ENCODE peak calls at places on chromosomes 7 and 10, in seven cellular contexts. T is BE2C, X is HFFc6, V is GM12865, A is transverse colon, G is IMR-90, I is AG04449. Y is an unnamed sample.

GRCh38 chr10:132817701-132818211 is 31.8 kb upstream of the NKX6-2 start:
- DNase-seq in A (no peak), V (no peak), I (no peak), G (no peak), T (no peak), X (no peak), Y (no peak)

GRCh38 chr7:138001529-138002095 is at the start of gene CREB3L2:
- DNase-seq in T (peak), X (peak), V (peak), I (no peak), G (peak), A (peak), Y (peak)

GRCh38 chr7:75055830-75056431 is 17.7 kb downstream of the RCC1L start:
- DNase-seq in T (no peak), G (peak), V (no peak), X (no peak), I (no peak), A (no peak), Y (no peak)

GRCh38 chr7:110590415-110590814 is 500.5 kb upstream of the LRRN3 start:
- DNase-seq in X (no peak), G (no peak), T (no peak), V (peak), I (no peak), A (no peak), Y (no peak)

GRCh38 chr7:74356589-74357315 is 67.5 kb downstream of the CLIP2 start:
- DNase-seq in V (no peak), A (no peak), X (no peak), I (no peak), G (peak), T (no peak), Y (no peak)

GRCh38 chr10:88316292-88316861 is 266.7 kb downstream of the RNLS start:
- DNase-seq in A (no peak), T (no peak), I (no peak), V (no peak), G (no peak), X (no peak), Y (no peak)

GRCh38 chr7:72546586-72546985 is 134.4 kb upstream of the CALN1 start:
- DNase-seq in T (no peak), X (no peak), A (no peak), I (no peak), V (peak), G (no peak), Y (no peak)

GRCh38 chr7:54968018-54968417 is 50.8 kb upstream of the EGFR start:
- DNase-seq in T (no peak), A (no peak), X (no peak), G (no peak), V (no peak), I (no peak), Y (no peak)

GRCh38 chr7:120941856-120942255 is 8.7 kb upstream of the ING3 start:
- DNase-seq in G (no peak), T (no peak), A (no peak), X (no peak), V (no peak), I (no peak), Y (no peak)

GRCh38 chr7:25256424-25256823 is 28.1 kb upstream of the NPVF start:
- DNase-seq in T (no peak), I (no peak), X (no peak), G (no peak), A (no peak), V (no peak), Y (no peak)

GRCh38 chr10:10881132-10881813 is 136.4 kb upstream of the CELF2 start:
- DNase-seq in A (no peak), G (no peak), I (no peak), T (no peak), X (no peak), V (no peak), Y (no peak)

GRCh38 chr10:6878067-6878412 is 298.0 kb upstream of the PRKCQ start:
- DNase-seq in X (no peak), V (no peak), A (no peak), T (no peak), I (no peak), G (no peak), Y (no peak)

GRCh38 chr7:131110294-131111080 is 217.2 kb upstream of the MKLN1 start:
- DNase-seq in I (no peak), V (peak), X (peak), T (no peak), G (peak), A (peak), Y (no peak)

GRCh38 chr10:96984512-96985225 is 152.6 kb downstream of the LCOR start:
- DNase-seq in I (no peak), A (no peak), X (no peak), V (no peak), T (no peak), G (no peak), Y (no peak)

GRCh38 chr10:68154211-68154497 is 44.9 kb downstream of the MYPN start:
- DNase-seq in I (no peak), V (no peak), X (no peak), T (peak), A (no peak), G (peak), Y (no peak)

GRCh38 chr7:50652400-50653115 is 87.4 kb upstream of the DDC start:
- DNase-seq in A (no peak), I (no peak), V (no peak), X (no peak), G (no peak), T (no peak), Y (no peak)

GRCh38 chr7:24879281-24879680 is 100.7 kb downstream of the OSBPL3 start:
- DNase-seq in I (no peak), A (no peak), X (no peak), G (no peak), T (no peak), V (no peak), Y (no peak)

GRCh38 chr10:98055875-98056516 is 25.6 kb upstream of the CRTAC1 start:
- DNase-seq in V (peak), T (no peak), G (peak), X (no peak), I (no peak), A (no peak), Y (peak)

GRCh38 chr10:128463991-128464755 is 337.9 kb upstream of the MKI67 start:
- DNase-seq in V (peak), X (no peak), A (peak), T (no peak), G (peak), I (peak), Y (peak)

GRCh38 chr7:93205046-93205445 is 21.2 kb downstream of the HEPACAM2 start:
- DNase-seq in G (no peak), I (no peak), T (no peak), A (no peak), V (no peak), X (no peak), Y (no peak)

GRCh38 chr10:59587083-59587755 is 122.4 kb downstream of the SLC16A9 start:
- DNase-seq in X (no peak), G (no peak), I (no peak), V (no peak), A (peak), T (no peak), Y (no peak)

GRCh38 chr7:24503511-24503910 is 69.7 kb upstream of the PALS2 start:
- DNase-seq in V (no peak), T (no peak), I (no peak), A (no peak), X (no peak), G (no peak), Y (no peak)

GRCh38 chr10:34029455-34029854 is 695.0 kb upstream of the NRP1 start:
- DNase-seq in G (no peak), I (no peak), A (no peak), X (no peak), V (no peak), T (no peak), Y (no peak)

GRCh38 chr10:121084675-121085070 is 233.5 kb downstream of the WDR11 start:
- DNase-seq in A (no peak), V (no peak), G (no peak), T (no peak), I (no peak), X (no peak), Y (no peak)

GRCh38 chr7:18414885-18415284 is 80.7 kb upstream of the HDAC9 start:
- DNase-seq in A (no peak), V (no peak), X (no peak), G (no peak), T (no peak), I (no peak), Y (no peak)

GRCh38 chr10:125823663-125824251 is 411 bp downstream of the BCCIP start:
- DNase-seq in I (no peak), G (peak), X (no peak), A (no peak), V (peak), T (no peak), Y (no peak)

GRCh38 chr7:134885967-134886352 is 100.3 kb upstream of the AGBL3 start:
- DNase-seq in V (no peak), A (no peak), X (peak), I (no peak), T (no peak), G (peak), Y (no peak)

GRCh38 chr10:62413048-62413447 is 38.9 kb downstream of the ZNF365 start:
- DNase-seq in X (no peak), V (no peak), A (no peak), I (no peak), T (no peak), G (no peak), Y (no peak)

GRCh38 chr10:31426425-31426824 is 107.4 kb downstream of the ZEB1 start:
- DNase-seq in V (no peak), A (no peak), I (peak), G (peak), X (peak), T (no peak), Y (no peak)

DNA sequence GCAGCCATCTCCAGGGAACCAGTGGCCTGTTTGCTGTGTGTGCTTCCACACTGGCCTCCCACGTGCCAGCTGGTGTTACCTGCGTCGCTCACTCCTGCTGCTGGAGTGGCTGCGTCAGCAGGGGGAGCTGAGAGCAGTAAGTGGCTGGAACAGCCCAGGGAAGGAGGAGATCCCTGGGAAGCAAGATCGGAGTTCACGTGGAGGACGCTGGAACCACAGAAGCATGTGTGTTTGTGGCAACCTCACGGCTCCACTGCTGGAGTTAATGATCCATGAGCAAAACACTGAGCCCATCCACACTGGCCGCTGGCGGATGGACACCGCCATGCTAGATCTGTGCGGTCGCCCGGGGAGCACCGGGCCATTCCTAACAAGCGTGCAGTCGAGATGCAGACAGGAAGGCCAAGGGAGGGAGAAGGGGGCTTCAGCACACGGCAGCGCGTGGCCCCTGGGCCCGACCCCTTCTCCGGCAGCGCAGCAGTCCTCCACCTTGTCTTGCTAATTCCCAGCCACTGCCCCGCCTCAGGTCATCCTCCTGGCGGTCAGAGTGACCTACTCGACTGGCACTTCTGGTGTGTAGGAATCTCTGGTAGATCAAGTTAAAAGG is 68.5 kb upstream of the EEPD1 start:
- DNase-seq in I (no peak), T (peak), X (no peak), A (peak), V (no peak), G (peak), Y (peak)
- TF ChIP-seq CTCF in I (peak), T (peak), X (peak), A (peak), V (no peak), G (peak), Y (peak)

GRCh38 chr7:104267701-104268368 is 60.0 kb upstream of the ORC5 start:
- DNase-seq in A (no peak), G (peak), X (peak), T (no peak), V (no peak), I (no peak), Y (no peak)
- TF ChIP-seq CTCF in A (peak), G (peak), X (peak), T (peak), V (peak), I (peak), Y (peak)

GRCh38 chr10:75019360-75019759 is 92.1 kb upstream of the SAMD8 start:
- DNase-seq in I (no peak), V (peak), A (no peak), G (peak), X (peak), T (no peak), Y (no peak)
- TF ChIP-seq CTCF in I (no peak), V (peak), A (no peak), G (peak), X (peak), T (peak), Y (no peak)

GRCh38 chr7:77349141-77349540 is 67.0 kb downstream of the GSAP start:
- DNase-seq in G (peak), A (no peak), T (no peak), V (no peak), X (no peak), I (no peak), Y (no peak)
- TF ChIP-seq CTCF in G (no peak), A (no peak), T (no peak), V (no peak), X (no peak), I (no peak), Y (no peak)

GRCh38 chr7:31175672-31176071 is 123.6 kb downstream of the ADCYAP1R1 start:
- DNase-seq in A (no peak), I (no peak), X (no peak), G (no peak), T (no peak), V (no peak), Y (no peak)
- TF ChIP-seq CTCF in A (no peak), I (no peak), X (no peak), G (no peak), T (peak), V (peak), Y (peak)

GRCh38 chr7:79502151-79502550 is 48.7 kb upstream of the MAGI2 start:
- DNase-seq in V (no peak), I (no peak), X (no peak), T (no peak), A (no peak), G (no peak), Y (no peak)
- TF ChIP-seq CTCF in V (no peak), I (no peak), X (peak), T (peak), A (no peak), G (no peak), Y (peak)

DNA sequence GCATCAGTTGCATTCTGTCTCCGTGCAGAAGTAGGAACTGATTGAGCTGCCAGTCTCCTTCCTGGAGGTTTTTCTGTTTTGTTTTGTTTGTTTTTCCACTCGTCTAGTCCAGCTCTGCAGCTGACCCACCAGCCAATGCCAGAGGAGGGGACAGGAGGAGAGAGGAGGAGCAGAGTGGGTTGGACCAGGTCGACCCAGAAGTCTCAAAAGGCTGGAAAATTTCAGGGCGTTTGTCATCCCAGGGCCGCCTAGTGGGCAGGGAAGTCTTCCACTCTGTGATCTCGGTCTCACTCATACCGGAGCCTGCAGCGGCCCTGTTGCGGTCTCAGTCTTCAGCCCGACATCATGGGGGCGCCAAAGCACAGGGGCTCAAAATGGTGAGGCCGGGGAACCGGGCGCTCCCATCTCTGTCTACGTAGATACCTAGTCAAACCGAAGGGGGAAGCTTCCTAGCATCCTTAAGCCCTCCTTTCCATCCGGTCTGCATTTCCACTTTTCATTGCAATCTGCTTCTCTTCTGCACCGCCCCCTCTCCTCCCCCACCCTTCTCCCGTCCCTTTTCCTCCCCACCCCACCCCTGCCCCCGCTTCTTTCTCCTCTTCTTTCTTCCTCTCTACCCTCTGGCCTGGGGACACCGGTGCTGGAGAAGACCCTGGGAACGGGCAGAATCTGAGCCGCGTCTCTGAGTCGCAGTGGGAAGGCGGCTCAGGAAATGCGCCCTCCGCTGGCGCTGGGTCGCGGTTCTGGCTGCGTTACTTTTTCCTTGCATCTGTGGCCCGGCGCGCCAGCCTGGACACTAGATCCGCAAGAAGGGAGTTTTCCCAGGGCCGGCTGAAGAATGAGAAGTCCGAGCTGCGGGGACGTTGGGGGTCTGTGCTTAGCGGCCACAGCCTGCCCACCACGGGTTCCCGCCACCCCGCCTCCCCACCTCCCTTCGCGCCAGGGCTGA is 16.2 kb upstream of the PAX2 start:
- DNase-seq in I (no peak), X (peak), T (peak), A (no peak), V (peak), G (peak), Y (no peak)
- TF ChIP-seq CTCF in I (peak), X (peak), T (peak), A (no peak), V (peak), G (peak), Y (peak)

GRCh38 chr7:13727279-13727678 is 262.2 kb downstream of the ETV1 start:
- DNase-seq in G (no peak), T (no peak), X (no peak), I (no peak), V (no peak), A (no peak), Y (no peak)

GRCh38 chr7:13724631-13725566 is 264.6 kb downstream of the ETV1 start:
- DNase-seq in I (no peak), X (no peak), V (no peak), T (no peak), G (no peak), A (no peak), Y (no peak)

GRCh38 chr7:13725591-13725990 is 263.9 kb downstream of the ETV1 start:
- DNase-seq in T (no peak), V (no peak), I (no peak), X (no peak), G (no peak), A (no peak), Y (no peak)
- TF ChIP-seq CTCF in T (no peak), V (no peak), I (no peak), X (peak), G (peak), A (no peak), Y (peak)

DNA sequence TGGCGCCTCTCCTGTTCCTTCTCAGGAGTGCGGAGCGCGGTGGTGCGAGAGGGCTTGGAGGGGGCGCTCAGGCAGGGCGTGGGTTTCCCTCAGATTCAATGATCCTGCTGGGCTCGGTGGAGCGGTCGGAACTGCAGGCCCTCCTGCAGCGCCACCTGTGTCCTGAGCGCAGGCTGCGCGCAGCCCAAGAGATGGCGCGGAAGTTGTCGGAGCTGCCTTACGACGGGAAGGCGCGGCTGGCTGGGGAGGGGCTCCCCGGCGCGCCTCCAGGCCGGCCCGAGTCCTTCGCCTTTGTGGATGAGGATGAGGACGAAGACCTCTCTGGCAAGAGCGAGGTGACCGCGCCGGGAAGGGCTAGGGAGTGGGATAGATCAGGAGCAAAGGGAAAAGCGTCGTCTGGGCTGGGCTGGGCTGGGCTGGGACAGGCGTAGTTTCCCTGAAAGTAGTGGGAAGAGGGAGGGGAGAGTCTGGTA is 17.0 kb downstream of the FAM131B start:
- DNase-seq in G (peak), T (peak), A (peak), I (no peak), V (peak), X (no peak), Y (peak)
- TF ChIP-seq CTCF in G (peak), T (peak), A (peak), I (peak), V (peak), X (peak), Y (peak)

GRCh38 chr10:82383350-82383749 is 508.4 kb downstream of the NRG3 start:
- DNase-seq in T (no peak), G (no peak), V (no peak), X (no peak), I (no peak), A (no peak), Y (no peak)

GRCh38 chr10:82378146-82378545 is 503.2 kb downstream of the NRG3 start:
- DNase-seq in T (peak), I (no peak), A (no peak), V (no peak), G (peak), X (no peak), Y (no peak)

GRCh38 chr10:82377608-82378007 is 502.6 kb downstream of the NRG3 start:
- DNase-seq in I (no peak), G (no peak), X (no peak), V (peak), T (peak), A (no peak), Y (no peak)
- TF ChIP-seq CTCF in I (no peak), G (no peak), X (peak), V (no peak), T (peak), A (no peak), Y (peak)